ENCODE peak calls at places on chromosomes 4 and X, in four cellular contexts. H is breast epithelium, A is HCT116, C is Peyer's patch. Z is an unnamed sample.
A peak's percentile ranks its signal among the peaks of the same experiment; 100 is the strongest.

GRCh38 chr4:158170691-158171455 is 2.0 kb downstream of the GASK1B start:
- DNase-seq in C (peak; percentile 69), H (peak; percentile 57), A (no peak), Z (peak; percentile 91)

GRCh38 chr4:73315091-73315490 is 56.5 kb upstream of the ANKRD17 start:
- DNase-seq in A (no peak), C (no peak), H (no peak), Z (no peak)

GRCh38 chr4:112514079-112514448 is 1.9 kb downstream of the NEUROG2 start:
- DNase-seq in C (no peak), H (no peak), A (no peak), Z (no peak)

GRCh38 chr4:152454398-152455011 is 81.4 kb downstream of the FBXW7 start:
- DNase-seq in C (no peak), H (no peak), A (no peak), Z (no peak)

GRCh38 chr4:151658959-151659593 is 101.7 kb downstream of the GATB start:
- DNase-seq in A (no peak), H (no peak), C (no peak), Z (no peak)

GRCh38 chrX:151801980-151802379 is 67.4 kb downstream of the CNGA2 start:
- DNase-seq in A (no peak), C (no peak), H (no peak), Z (no peak)

GRCh38 chr4:66564901-66565648 is 894.8 kb upstream of the EPHA5 start:
- DNase-seq in A (no peak), H (no peak), C (no peak), Z (no peak)

GRCh38 chrX:71301195-71301924 is at the start of gene ITGB1BP2:
- DNase-seq in H (no peak), A (no peak), C (no peak), Z (no peak)

GRCh38 chr4:769511-769910 is 56.4 kb downstream of the CPLX1 start:
- DNase-seq in A (no peak), H (no peak), C (no peak), Z (peak; percentile 10)

GRCh38 chrX:68945603-68946228 is 116.9 kb downstream of the EFNB1 start:
- DNase-seq in A (no peak), H (no peak), C (no peak), Z (no peak)

GRCh38 chr4:176945314-176945713 is 152.6 kb upstream of the VEGFC start:
- DNase-seq in C (no peak), A (no peak), H (no peak), Z (no peak)

GRCh38 chr4:8921465-8921864 is 49.8 kb upstream of the HMX1 start:
- DNase-seq in C (no peak), H (no peak), A (no peak), Z (no peak)

GRCh38 chr4:156829194-156829593 is 142.4 kb downstream of the PDGFC start:
- DNase-seq in H (no peak), C (no peak), A (no peak), Z (no peak)

GRCh38 chr4:52173470-52174055 is 122.5 kb downstream of the SPATA18 start:
- DNase-seq in H (no peak), A (no peak), C (no peak), Z (peak; percentile 64)

GRCh38 chrX:38236901-38237615 is 16.4 kb upstream of the SRPX start:
- DNase-seq in A (no peak), H (no peak), C (no peak), Z (no peak)

GRCh38 chr4:142311916-142312315 is 534.2 kb downstream of the INPP4B start:
- DNase-seq in H (no peak), C (no peak), A (no peak), Z (no peak)

GRCh38 chr4:61517144-61517543 is 317.0 kb downstream of the ADGRL3 start:
- DNase-seq in C (peak; percentile 72), H (no peak), A (no peak), Z (no peak)

GRCh38 chr4:17336524-17336941 is 175.4 kb downstream of the QDPR start:
- DNase-seq in C (peak; percentile 68), A (peak; percentile 78), H (no peak), Z (no peak)

GRCh38 chr4:152229782-152230289 is 306.1 kb downstream of the FBXW7 start:
- DNase-seq in A (no peak), H (no peak), C (no peak), Z (no peak)

GRCh38 chrX:24395775-24396174 is 35.3 kb downstream of the SUPT20HL1 start:
- DNase-seq in H (no peak), C (peak; percentile 58), A (peak; percentile 24), Z (peak; percentile 38)

GRCh38 chrX:139126493-139126892 is 404.0 kb upstream of the F9 start:
- DNase-seq in A (no peak), C (no peak), H (no peak), Z (no peak)

GRCh38 chrX:103941201-103941975 is 21.0 kb upstream of the TMSB15B start:
- DNase-seq in H (no peak), C (no peak), A (no peak), Z (no peak)

GRCh38 chrX:32877592-32877991 is 333.8 kb downstream of the DMD start:
- DNase-seq in C (no peak), H (no peak), A (no peak), Z (no peak)

GRCh38 chrX:155068165-155068564 is 2.8 kb downstream of the CMC4 start:
- DNase-seq in C (no peak), A (no peak), H (no peak), Z (no peak)

GRCh38 chrX:138710311-138710791 is 1.2 kb downstream of the FGF13 start:
- DNase-seq in C (no peak), H (no peak), A (no peak), Z (no peak)

GRCh38 chr4:20195071-20195885 is 56.4 kb upstream of the SLIT2 start:
- DNase-seq in H (no peak), A (no peak), C (no peak), Z (no peak)

GRCh38 chr4:3630136-3630933 is 98.1 kb upstream of the LRPAP1 start:
- DNase-seq in H (no peak), C (no peak), A (no peak), Z (peak; percentile 17)

GRCh38 chr4:78560296-78560963 is 8.9 kb downstream of the ANXA3 start:
- DNase-seq in H (no peak), C (no peak), A (peak; percentile 88), Z (no peak)

GRCh38 chr4:162497564-162498167 is 333.9 kb upstream of the FSTL5 start:
- DNase-seq in C (no peak), H (no peak), A (peak; percentile 15), Z (no peak)

GRCh38 chrX:49172280-49172780 is 632 bp downstream of the PLP2 start:
- DNase-seq in H (no peak), A (no peak), C (peak; percentile 90), Z (peak; percentile 77)

GRCh38 chrX:49175875-49176274 is 4.2 kb downstream of the PLP2 start:
- DNase-seq in C (no peak), H (no peak), A (no peak), Z (no peak)

GRCh38 chrX:49175435-49175834 is 3.7 kb downstream of the PLP2 start:
- DNase-seq in A (no peak), C (no peak), H (no peak), Z (no peak)

GRCh38 chrX:49174723-49175122 is 3.0 kb downstream of the PLP2 start:
- DNase-seq in H (no peak), C (no peak), A (no peak), Z (no peak)

DNA sequence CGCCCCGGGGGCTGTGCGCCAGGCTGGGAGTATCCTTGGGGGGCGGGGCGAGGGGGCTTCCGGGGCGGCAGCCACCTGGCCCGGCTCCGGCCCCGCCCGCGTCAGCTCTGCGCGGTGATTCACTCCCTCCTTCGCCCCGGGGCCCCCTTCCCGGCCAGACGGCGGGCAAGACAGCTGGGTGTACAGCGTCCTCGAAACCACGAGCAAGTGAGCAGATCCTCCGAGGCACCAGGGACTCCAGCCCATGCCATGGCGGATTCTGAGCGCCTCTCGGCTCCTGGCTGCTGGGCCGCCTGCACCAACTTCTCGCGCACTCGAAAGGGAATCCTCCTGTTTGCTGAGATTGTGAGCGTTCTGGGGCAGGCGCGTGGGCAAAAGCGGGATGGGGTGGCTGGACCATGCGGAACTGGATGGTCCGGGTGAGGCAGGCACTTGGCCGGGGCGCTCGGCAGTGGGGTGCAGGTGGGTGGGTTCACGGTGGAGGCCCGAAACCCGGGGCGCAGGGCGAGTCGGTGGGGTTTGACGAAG is at the start of gene PLP2:
- DNase-seq in H (no peak), C (peak; percentile 81), A (no peak), Z (no peak)
- TF ChIP-seq POLR2A in H (no peak), C (no peak), A (peak; percentile 40), Z (peak; percentile 39)

GRCh38 chr4:98659741-98660507 is 1.5 kb upstream of the TSPAN5 start:
- DNase-seq in H (no peak), C (no peak), A (no peak), Z (no peak)
- H3K27ac ChIP-seq in H (peak overlapping the region; percentile 23), C (no peak overlapping the region), A (peak overlapping the region; percentile 68), Z (peak overlapping the region; percentile 49)

DNA sequence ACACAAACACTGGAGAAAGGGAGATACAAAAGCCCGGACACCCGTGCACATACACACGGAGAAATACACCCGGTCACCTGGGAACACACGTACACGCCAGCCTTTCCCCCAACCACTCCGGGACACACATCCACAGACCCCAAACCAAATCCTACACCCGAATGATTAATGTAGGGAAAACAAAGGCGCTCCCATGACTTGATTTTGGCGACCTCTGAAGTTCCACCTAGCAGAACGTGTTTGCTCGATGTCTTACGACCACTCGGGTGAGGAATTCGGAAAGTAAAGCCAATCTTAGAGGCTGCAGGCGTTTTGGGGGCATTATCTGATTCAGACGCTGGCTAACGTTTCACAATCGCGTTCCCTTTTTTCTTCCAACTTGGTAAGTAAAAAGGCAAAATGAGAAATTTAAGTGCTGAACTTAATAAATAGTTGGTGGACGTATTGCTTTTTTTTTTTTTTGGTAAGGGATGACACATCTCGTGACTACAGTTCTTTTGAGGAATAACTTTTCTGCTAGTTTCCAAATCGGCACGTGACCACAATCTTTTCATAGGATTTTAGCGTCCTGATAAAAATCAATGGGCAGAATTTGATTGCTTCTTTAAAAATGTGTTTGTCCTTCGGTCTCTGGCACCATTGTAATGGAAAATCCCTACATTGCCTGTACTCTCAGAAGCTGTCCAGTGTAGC is 737 bp downstream of the RAB9A start:
- DNase-seq in A (no peak), C (no peak), H (no peak), Z (no peak)
- TF ChIP-seq POLR2A in A (no peak), C (no peak), H (no peak), Z (no peak)

GRCh38 chrX:115533485-115533884 is 27.5 kb upstream of the PLS3 start:
- DNase-seq in A (no peak), C (no peak), H (no peak), Z (no peak)
- H3K27ac ChIP-seq in A (no peak overlapping the region), C (no peak overlapping the region), H (no peak overlapping the region), Z (no peak overlapping the region)

GRCh38 chrX:9995855-9996339 is 28.7 kb downstream of the CLDN34 start:
- DNase-seq in H (peak; percentile 84), C (peak; percentile 92), A (peak; percentile 55), Z (peak; percentile 89)
- TF ChIP-seq POLR2A in H (no peak), C (no peak), A (no peak), Z (no peak)

DNA sequence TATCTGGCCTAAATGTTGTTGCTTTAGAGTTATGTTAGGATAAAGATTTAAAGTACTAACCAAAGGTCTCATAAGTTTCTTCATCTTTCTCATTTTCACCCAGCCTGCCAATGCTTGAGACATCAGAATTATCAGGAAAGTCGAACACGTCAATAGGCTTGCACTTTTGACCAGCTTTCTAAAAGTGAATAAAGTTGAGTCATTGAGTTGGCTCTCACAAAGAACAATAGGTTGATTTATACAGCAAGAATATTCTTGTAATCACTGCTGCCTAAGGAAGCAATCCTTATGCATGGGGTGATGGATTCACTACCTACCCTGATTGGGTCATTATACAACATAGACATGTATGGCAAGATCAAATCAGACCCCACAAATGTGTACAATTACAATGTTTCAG is 5.0 kb downstream of the CENPU start:
- DNase-seq in C (no peak), H (no peak), A (no peak), Z (no peak)
- H3K27ac ChIP-seq in C (no peak overlapping the region), H (peak overlapping the region; percentile 12), A (no peak overlapping the region), Z (no peak overlapping the region)